ENCODE peak calls at places on chromosomes 5 and 9, in eight cellular contexts. D is mucosa of gallbladder, S is fibroblast of lung, O is uterus, Y is GM03348, N is SK-N-SH, M is HEK293T, Z is activated gamma-delta T cell treated with Interleukin-2 at 50 U/mL for 16 hours. L is an unnamed sample.

GRCh38 chr9:97802276-97802675 is 50.8 kb upstream of the FOXE1 start:
- DNase-seq in D (no peak), S (peak), O (no peak), Y (peak), N (no peak), M (no peak), Z (no peak), L (no peak)

GRCh38 chr9:33161011-33161588 is 6.0 kb downstream of the B4GALT1 start:
- DNase-seq in D (peak), S (peak), O (peak), Y (peak), N (peak), M (no peak), Z (peak), L (peak)

GRCh38 chr5:113487411-113487778 is 858 bp downstream of the MCC start:
- DNase-seq in D (no peak), S (peak), O (no peak), Y (peak), N (no peak), M (peak), Z (no peak), L (peak)

GRCh38 chr5:71693828-71694427 is 25.1 kb upstream of the CARTPT start:
- DNase-seq in D (no peak), S (no peak), O (no peak), Y (no peak), N (peak), M (peak), Z (no peak), L (peak)

GRCh38 chr9:93039976-93040375 is 18.5 kb upstream of the SUSD3 start:
- DNase-seq in D (no peak), S (no peak), O (no peak), Y (no peak), N (no peak), M (no peak), Z (no peak), L (no peak)

GRCh38 chr5:132055808-132056609 is 4.4 kb upstream of the IL3 start:
- DNase-seq in D (peak), S (no peak), O (peak), Y (no peak), N (peak), M (no peak), Z (peak), L (peak)

GRCh38 chr5:74542477-74542876 is 98.1 kb downstream of the ENC1 start:
- DNase-seq in D (no peak), S (peak), O (no peak), Y (peak), N (no peak), M (no peak), Z (no peak), L (no peak)

GRCh38 chr5:37665272-37665671 is 174.6 kb downstream of the GDNF start:
- DNase-seq in D (no peak), S (peak), O (no peak), Y (no peak), N (no peak), M (no peak), Z (no peak), L (no peak)

GRCh38 chr9:96061293-96061987 is 185.9 kb downstream of the ERCC6L2 start:
- DNase-seq in D (peak), S (peak), O (no peak), Y (peak), N (peak), M (peak), Z (peak), L (peak)

GRCh38 chr5:145408048-145408341 is 427.1 kb downstream of the PRELID2 start:
- DNase-seq in D (no peak), S (no peak), O (no peak), Y (no peak), N (no peak), M (no peak), Z (no peak), L (no peak)

GRCh38 chr5:176785184-176786145 is 24.9 kb upstream of the UNC5A start:
- DNase-seq in D (no peak), S (no peak), O (no peak), Y (no peak), N (no peak), M (no peak), Z (no peak), L (no peak)

GRCh38 chr5:84494453-84494852 is 109.8 kb upstream of the EDIL3 start:
- DNase-seq in D (no peak), S (peak), O (no peak), Y (peak), N (no peak), M (no peak), Z (no peak), L (no peak)

GRCh38 chr5:66472010-66472409 is 124.2 kb upstream of the MAST4 start:
- DNase-seq in D (no peak), S (no peak), O (no peak), Y (no peak), N (no peak), M (no peak), Z (no peak), L (no peak)

GRCh38 chr5:165538065-165538464 is 2032.6 kb downstream of the MAT2B start:
- DNase-seq in D (no peak), S (peak), O (no peak), Y (no peak), N (no peak), M (no peak), Z (no peak), L (no peak)

L was measured in iPS-NIHi11.